ENCODE peak calls at places on chromosomes 4 and X, in four cellular contexts. A is Daoy; N is adipocyte; E is stimulated activated CD4-positive, alpha-beta T cell treated with anti-CD3 and anti-CD28 coated beads, Interleukin-15, amount 100 ng/mL, for 24 hours. X is an unnamed sample.

GRCh38 chr4:83196936-83197335 is 82.4 kb upstream of the PLAC8 start:
- DNase-seq in A (no peak), N (no peak), E (no peak), X (no peak)

GRCh38 chrX:68822641-68823410 is 6.0 kb upstream of the EFNB1 start:
- DNase-seq in A (peak; percentile 48), N (peak; percentile 67), E (peak; percentile 23), X (peak; percentile 72)

GRCh38 chrX:135973548-135974278 is at the start of gene MMGT1:
- DNase-seq in A (peak; percentile 82), N (peak; percentile 88), E (peak; percentile 87), X (peak; percentile 84)

GRCh38 chr4:141207971-141208370 is 12.7 kb upstream of the ZNF330 start:
- DNase-seq in A (no peak), N (no peak), E (no peak), X (peak; percentile 4)

GRCh38 chr4:123640271-123640670 is 243.7 kb downstream of the SPRY1 start:
- DNase-seq in A (no peak), N (peak; percentile 28), E (no peak), X (peak; percentile 45)

GRCh38 chrX:151738751-151739150 is 4.2 kb downstream of the CNGA2 start:
- DNase-seq in A (no peak), N (no peak), E (no peak), X (no peak)

GRCh38 chrX:129523076-129524055 is at the start of gene SMARCA1:
- DNase-seq in A (peak; percentile 49), N (peak; percentile 80), E (peak; percentile 1), X (peak; percentile 63)

GRCh38 chrX:110216027-110216426 is 101.9 kb downstream of the AMMECR1 start:
- DNase-seq in A (no peak), N (no peak), E (no peak), X (no peak)

GRCh38 chr4:41832961-41833360 is 84.4 kb upstream of the PHOX2B start:
- DNase-seq in A (no peak), N (no peak), E (no peak), X (no peak)

GRCh38 chr4:41366911-41367517 is 110.3 kb downstream of the UCHL1 start:
- DNase-seq in A (peak; percentile 25), N (no peak), E (no peak), X (no peak)

GRCh38 chrX:64394874-64395567 is at the start of gene MTMR8:
- DNase-seq in A (no peak), N (no peak), E (peak; percentile 84), X (no peak)

GRCh38 chrX:153848325-153848724 is 18.0 kb upstream of the PDZD4 start:
- DNase-seq in A (no peak), N (no peak), E (no peak), X (no peak)

GRCh38 chr4:83772680-83773079 is 236.8 kb downstream of the GPAT3 start:
- DNase-seq in A (no peak), N (no peak), E (no peak), X (no peak)

GRCh38 chr4:6128221-6128871 is 72.0 kb downstream of the JAKMIP1 start:
- DNase-seq in A (no peak), N (no peak), E (no peak), X (no peak)

GRCh38 chr4:65845169-65845568 is 174.9 kb upstream of the EPHA5 start:
- DNase-seq in A (no peak), N (no peak), E (no peak), X (no peak)

GRCh38 chrX:154470434-154470833 is 8.6 kb downstream of the LAGE3 start:
- DNase-seq in A (no peak), N (no peak), E (no peak), X (no peak)